ENCODE peak calls at places on chromosome 19, in ten cellular contexts. One of them, this sample, is unnamed.

GRCh38 chr19:1228161-1228560 is 9.6 kb downstream of the CBARP start:
- DNase-seq in T-helper 17 cell: no peak
- DNase-seq in GM03348: no peak
- DNase-seq in GM06990: no peak
- DNase-seq in stimulated activated CD8-positive, alpha-beta memory T cell treated with anti-CD3 and anti-CD28 coated beads, Interleukin-12 subunit alpha, Interleukin-12 subunit beta, amount 100 ng/mL, for 4 hours: no peak
- DNase-seq in NCI-H748 treated with DMSO at 0.1 percent for 48 hours: no peak
- DNase-seq in stimulated activated CD4-positive, alpha-beta T cell treated with anti-CD3 and anti-CD28 coated beads, Interleukin-4, amount 100 ng/mL, for 4 hours: no peak
- DNase-seq in ACHN: no peak
- DNase-seq in GM12891: no peak
- DNase-seq in A549: no peak
- DNase-seq in this sample: no peak

GRCh38 chr19:1312732-1313694 is 27.3 kb downstream of the EFNA2 start:
- DNase-seq in GM06990: peak
- DNase-seq in GM12891: no peak
- DNase-seq in NCI-H748 treated with DMSO at 0.1 percent for 48 hours: no peak
- DNase-seq in stimulated activated CD4-positive, alpha-beta T cell treated with anti-CD3 and anti-CD28 coated beads, Interleukin-4, amount 100 ng/mL, for 4 hours: no peak
- DNase-seq in A549: peak
- DNase-seq in T-helper 17 cell: no peak
- DNase-seq in ACHN: peak
- DNase-seq in stimulated activated CD8-positive, alpha-beta memory T cell treated with anti-CD3 and anti-CD28 coated beads, Interleukin-12 subunit alpha, Interleukin-12 subunit beta, amount 100 ng/mL, for 4 hours: no peak
- DNase-seq in GM03348: peak
- DNase-seq in this sample: no peak

GRCh38 chr19:19752760-19753403 is 20.0 kb upstream of the ZNF14 start:
- DNase-seq in GM06990: no peak
- DNase-seq in GM12891: no peak
- DNase-seq in ACHN: no peak
- DNase-seq in NCI-H748 treated with DMSO at 0.1 percent for 48 hours: no peak
- DNase-seq in GM03348: peak
- DNase-seq in A549: no peak
- DNase-seq in T-helper 17 cell: no peak
- DNase-seq in stimulated activated CD4-positive, alpha-beta T cell treated with anti-CD3 and anti-CD28 coated beads, Interleukin-4, amount 100 ng/mL, for 4 hours: no peak
- DNase-seq in stimulated activated CD8-positive, alpha-beta memory T cell treated with anti-CD3 and anti-CD28 coated beads, Interleukin-12 subunit alpha, Interleukin-12 subunit beta, amount 100 ng/mL, for 4 hours: no peak
- DNase-seq in this sample: no peak

GRCh38 chr19:35907377-35907745 is 734 bp downstream of the TYROBP start:
- DNase-seq in GM03348: no peak
- DNase-seq in ACHN: no peak
- DNase-seq in stimulated activated CD4-positive, alpha-beta T cell treated with anti-CD3 and anti-CD28 coated beads, Interleukin-4, amount 100 ng/mL, for 4 hours: no peak
- DNase-seq in GM06990: no peak
- DNase-seq in stimulated activated CD8-positive, alpha-beta memory T cell treated with anti-CD3 and anti-CD28 coated beads, Interleukin-12 subunit alpha, Interleukin-12 subunit beta, amount 100 ng/mL, for 4 hours: no peak
- DNase-seq in T-helper 17 cell: no peak
- DNase-seq in NCI-H748 treated with DMSO at 0.1 percent for 48 hours: no peak
- DNase-seq in A549: no peak
- DNase-seq in GM12891: no peak
- DNase-seq in this sample: no peak

GRCh38 chr19:2186071-2186846 is 22.5 kb downstream of the DOT1L start:
- DNase-seq in A549: no peak
- DNase-seq in GM12891: no peak
- DNase-seq in NCI-H748 treated with DMSO at 0.1 percent for 48 hours: no peak
- DNase-seq in GM03348: peak
- DNase-seq in T-helper 17 cell: no peak
- DNase-seq in ACHN: no peak
- DNase-seq in stimulated activated CD4-positive, alpha-beta T cell treated with anti-CD3 and anti-CD28 coated beads, Interleukin-4, amount 100 ng/mL, for 4 hours: no peak
- DNase-seq in stimulated activated CD8-positive, alpha-beta memory T cell treated with anti-CD3 and anti-CD28 coated beads, Interleukin-12 subunit alpha, Interleukin-12 subunit beta, amount 100 ng/mL, for 4 hours: no peak
- DNase-seq in GM06990: no peak
- DNase-seq in this sample: peak

GRCh38 chr19:43638214-43638990 is 1.2 kb downstream of the CADM4 start:
- DNase-seq in T-helper 17 cell: no peak
- DNase-seq in NCI-H748 treated with DMSO at 0.1 percent for 48 hours: no peak
- DNase-seq in ACHN: no peak
- DNase-seq in GM06990: no peak
- DNase-seq in GM12891: no peak
- DNase-seq in A549: no peak
- DNase-seq in stimulated activated CD8-positive, alpha-beta memory T cell treated with anti-CD3 and anti-CD28 coated beads, Interleukin-12 subunit alpha, Interleukin-12 subunit beta, amount 100 ng/mL, for 4 hours: no peak
- DNase-seq in GM03348: no peak
- DNase-seq in stimulated activated CD4-positive, alpha-beta T cell treated with anti-CD3 and anti-CD28 coated beads, Interleukin-4, amount 100 ng/mL, for 4 hours: no peak
- DNase-seq in this sample: no peak

GRCh38 chr19:4597975-4598671 is 38.6 kb upstream of the SEMA6B start:
- DNase-seq in stimulated activated CD8-positive, alpha-beta memory T cell treated with anti-CD3 and anti-CD28 coated beads, Interleukin-12 subunit alpha, Interleukin-12 subunit beta, amount 100 ng/mL, for 4 hours: no peak
- DNase-seq in T-helper 17 cell: no peak
- DNase-seq in A549: peak
- DNase-seq in GM03348: peak
- DNase-seq in stimulated activated CD4-positive, alpha-beta T cell treated with anti-CD3 and anti-CD28 coated beads, Interleukin-4, amount 100 ng/mL, for 4 hours: peak
- DNase-seq in NCI-H748 treated with DMSO at 0.1 percent for 48 hours: peak
- DNase-seq in GM12891: peak
- DNase-seq in GM06990: peak
- DNase-seq in ACHN: peak
- DNase-seq in this sample: no peak

GRCh38 chr19:48990400-48990799 is 2.7 kb downstream of the GYS1 start:
- DNase-seq in stimulated activated CD4-positive, alpha-beta T cell treated with anti-CD3 and anti-CD28 coated beads, Interleukin-4, amount 100 ng/mL, for 4 hours: no peak
- DNase-seq in A549: no peak
- DNase-seq in GM12891: no peak
- DNase-seq in T-helper 17 cell: no peak
- DNase-seq in ACHN: no peak
- DNase-seq in stimulated activated CD8-positive, alpha-beta memory T cell treated with anti-CD3 and anti-CD28 coated beads, Interleukin-12 subunit alpha, Interleukin-12 subunit beta, amount 100 ng/mL, for 4 hours: no peak
- DNase-seq in NCI-H748 treated with DMSO at 0.1 percent for 48 hours: no peak
- DNase-seq in GM06990: no peak
- DNase-seq in GM03348: no peak
- DNase-seq in this sample: no peak

GRCh38 chr19:18507727-18508440 is 14.0 kb downstream of the ELL start:
- DNase-seq in NCI-H748 treated with DMSO at 0.1 percent for 48 hours: no peak
- DNase-seq in stimulated activated CD8-positive, alpha-beta memory T cell treated with anti-CD3 and anti-CD28 coated beads, Interleukin-12 subunit alpha, Interleukin-12 subunit beta, amount 100 ng/mL, for 4 hours: no peak
- DNase-seq in T-helper 17 cell: no peak
- DNase-seq in GM03348: no peak
- DNase-seq in GM06990: no peak
- DNase-seq in A549: no peak
- DNase-seq in ACHN: no peak
- DNase-seq in GM12891: no peak
- DNase-seq in stimulated activated CD4-positive, alpha-beta T cell treated with anti-CD3 and anti-CD28 coated beads, Interleukin-4, amount 100 ng/mL, for 4 hours: no peak
- DNase-seq in this sample: no peak

GRCh38 chr19:3807574-3808354 is 21.6 kb upstream of the MATK start:
- DNase-seq in A549: no peak
- DNase-seq in NCI-H748 treated with DMSO at 0.1 percent for 48 hours: no peak
- DNase-seq in stimulated activated CD4-positive, alpha-beta T cell treated with anti-CD3 and anti-CD28 coated beads, Interleukin-4, amount 100 ng/mL, for 4 hours: no peak
- DNase-seq in GM03348: no peak
- DNase-seq in T-helper 17 cell: no peak
- DNase-seq in GM12891: no peak
- DNase-seq in ACHN: no peak
- DNase-seq in GM06990: no peak
- DNase-seq in stimulated activated CD8-positive, alpha-beta memory T cell treated with anti-CD3 and anti-CD28 coated beads, Interleukin-12 subunit alpha, Interleukin-12 subunit beta, amount 100 ng/mL, for 4 hours: no peak
- DNase-seq in this sample: no peak

GRCh38 chr19:10299545-10300458 is 9.8 kb downstream of the ZGLP1 start:
- DNase-seq in A549: no peak
- DNase-seq in GM03348: no peak
- DNase-seq in stimulated activated CD4-positive, alpha-beta T cell treated with anti-CD3 and anti-CD28 coated beads, Interleukin-4, amount 100 ng/mL, for 4 hours: no peak
- DNase-seq in GM12891: no peak
- DNase-seq in ACHN: no peak
- DNase-seq in T-helper 17 cell: no peak
- DNase-seq in GM06990: no peak
- DNase-seq in stimulated activated CD8-positive, alpha-beta memory T cell treated with anti-CD3 and anti-CD28 coated beads, Interleukin-12 subunit alpha, Interleukin-12 subunit beta, amount 100 ng/mL, for 4 hours: no peak
- DNase-seq in NCI-H748 treated with DMSO at 0.1 percent for 48 hours: no peak
- DNase-seq in this sample: no peak

GRCh38 chr19:31160346-31160926 is 188.8 kb downstream of the TSHZ3 start:
- DNase-seq in GM12891: no peak
- DNase-seq in NCI-H748 treated with DMSO at 0.1 percent for 48 hours: no peak
- DNase-seq in A549: no peak
- DNase-seq in stimulated activated CD8-positive, alpha-beta memory T cell treated with anti-CD3 and anti-CD28 coated beads, Interleukin-12 subunit alpha, Interleukin-12 subunit beta, amount 100 ng/mL, for 4 hours: no peak
- DNase-seq in stimulated activated CD4-positive, alpha-beta T cell treated with anti-CD3 and anti-CD28 coated beads, Interleukin-4, amount 100 ng/mL, for 4 hours: no peak
- DNase-seq in GM06990: no peak
- DNase-seq in ACHN: no peak
- DNase-seq in T-helper 17 cell: no peak
- DNase-seq in GM03348: peak
- DNase-seq in this sample: no peak

GRCh38 chr19:42421591-42422031 is 5.6 kb downstream of the LIPE start:
- DNase-seq in stimulated activated CD4-positive, alpha-beta T cell treated with anti-CD3 and anti-CD28 coated beads, Interleukin-4, amount 100 ng/mL, for 4 hours: no peak
- DNase-seq in A549: no peak
- DNase-seq in GM03348: no peak
- DNase-seq in NCI-H748 treated with DMSO at 0.1 percent for 48 hours: no peak
- DNase-seq in ACHN: no peak
- DNase-seq in GM06990: no peak
- DNase-seq in stimulated activated CD8-positive, alpha-beta memory T cell treated with anti-CD3 and anti-CD28 coated beads, Interleukin-12 subunit alpha, Interleukin-12 subunit beta, amount 100 ng/mL, for 4 hours: no peak
- DNase-seq in GM12891: no peak
- DNase-seq in T-helper 17 cell: no peak
- DNase-seq in this sample: no peak

GRCh38 chr19:34124828-34125227 is 47.5 kb upstream of the LSM14A start:
- DNase-seq in stimulated activated CD4-positive, alpha-beta T cell treated with anti-CD3 and anti-CD28 coated beads, Interleukin-4, amount 100 ng/mL, for 4 hours: no peak
- DNase-seq in GM03348: no peak
- DNase-seq in NCI-H748 treated with DMSO at 0.1 percent for 48 hours: no peak
- DNase-seq in ACHN: no peak
- DNase-seq in stimulated activated CD8-positive, alpha-beta memory T cell treated with anti-CD3 and anti-CD28 coated beads, Interleukin-12 subunit alpha, Interleukin-12 subunit beta, amount 100 ng/mL, for 4 hours: no peak
- DNase-seq in GM12891: no peak
- DNase-seq in A549: no peak
- DNase-seq in GM06990: no peak
- DNase-seq in T-helper 17 cell: no peak
- DNase-seq in this sample: no peak

GRCh38 chr19:39497850-39498261 is 891 bp upstream of the DLL3 start:
- DNase-seq in T-helper 17 cell: no peak
- DNase-seq in stimulated activated CD8-positive, alpha-beta memory T cell treated with anti-CD3 and anti-CD28 coated beads, Interleukin-12 subunit alpha, Interleukin-12 subunit beta, amount 100 ng/mL, for 4 hours: no peak
- DNase-seq in ACHN: peak
- DNase-seq in GM06990: peak
- DNase-seq in NCI-H748 treated with DMSO at 0.1 percent for 48 hours: peak
- DNase-seq in GM03348: peak
- DNase-seq in GM12891: no peak
- DNase-seq in stimulated activated CD4-positive, alpha-beta T cell treated with anti-CD3 and anti-CD28 coated beads, Interleukin-4, amount 100 ng/mL, for 4 hours: no peak
- DNase-seq in A549: no peak
- DNase-seq in this sample: no peak

GRCh38 chr19:5844456-5845433 is 5.2 kb upstream of the FUT6 start:
- DNase-seq in GM03348: no peak
- DNase-seq in stimulated activated CD8-positive, alpha-beta memory T cell treated with anti-CD3 and anti-CD28 coated beads, Interleukin-12 subunit alpha, Interleukin-12 subunit beta, amount 100 ng/mL, for 4 hours: no peak
- DNase-seq in GM12891: no peak
- DNase-seq in T-helper 17 cell: no peak
- DNase-seq in GM06990: no peak
- DNase-seq in ACHN: no peak
- DNase-seq in NCI-H748 treated with DMSO at 0.1 percent for 48 hours: no peak
- DNase-seq in stimulated activated CD4-positive, alpha-beta T cell treated with anti-CD3 and anti-CD28 coated beads, Interleukin-4, amount 100 ng/mL, for 4 hours: no peak
- DNase-seq in A549: no peak
- DNase-seq in this sample: no peak

GRCh38 chr19:17765069-17765618 is 13.9 kb downstream of the FCHO1 start:
- DNase-seq in stimulated activated CD8-positive, alpha-beta memory T cell treated with anti-CD3 and anti-CD28 coated beads, Interleukin-12 subunit alpha, Interleukin-12 subunit beta, amount 100 ng/mL, for 4 hours: no peak
- DNase-seq in A549: peak
- DNase-seq in GM06990: no peak
- DNase-seq in T-helper 17 cell: no peak
- DNase-seq in NCI-H748 treated with DMSO at 0.1 percent for 48 hours: no peak
- DNase-seq in GM12891: no peak
- DNase-seq in ACHN: no peak
- DNase-seq in stimulated activated CD4-positive, alpha-beta T cell treated with anti-CD3 and anti-CD28 coated beads, Interleukin-4, amount 100 ng/mL, for 4 hours: no peak
- DNase-seq in GM03348: no peak
- DNase-seq in this sample: no peak

GRCh38 chr19:35755550-35756371 is 1.1 kb downstream of the HSPB6 start:
- DNase-seq in stimulated activated CD8-positive, alpha-beta memory T cell treated with anti-CD3 and anti-CD28 coated beads, Interleukin-12 subunit alpha, Interleukin-12 subunit beta, amount 100 ng/mL, for 4 hours: peak
- DNase-seq in A549: no peak
- DNase-seq in GM03348: peak
- DNase-seq in ACHN: no peak
- DNase-seq in GM06990: no peak
- DNase-seq in T-helper 17 cell: peak
- DNase-seq in GM12891: no peak
- DNase-seq in stimulated activated CD4-positive, alpha-beta T cell treated with anti-CD3 and anti-CD28 coated beads, Interleukin-4, amount 100 ng/mL, for 4 hours: peak
- DNase-seq in NCI-H748 treated with DMSO at 0.1 percent for 48 hours: no peak
- DNase-seq in this sample: peak

GRCh38 chr19:17775991-17776803 is 18.7 kb upstream of the B3GNT3 start:
- DNase-seq in stimulated activated CD4-positive, alpha-beta T cell treated with anti-CD3 and anti-CD28 coated beads, Interleukin-4, amount 100 ng/mL, for 4 hours: no peak
- DNase-seq in stimulated activated CD8-positive, alpha-beta memory T cell treated with anti-CD3 and anti-CD28 coated beads, Interleukin-12 subunit alpha, Interleukin-12 subunit beta, amount 100 ng/mL, for 4 hours: no peak
- DNase-seq in A549: no peak
- DNase-seq in ACHN: no peak
- DNase-seq in GM06990: peak
- DNase-seq in GM12891: peak
- DNase-seq in NCI-H748 treated with DMSO at 0.1 percent for 48 hours: no peak
- DNase-seq in T-helper 17 cell: no peak
- DNase-seq in GM03348: peak
- DNase-seq in this sample: no peak

GRCh38 chr19:30313353-30313750 is 58.8 kb upstream of the ZNF536 start:
- DNase-seq in GM06990: no peak
- DNase-seq in A549: no peak
- DNase-seq in ACHN: no peak
- DNase-seq in GM03348: no peak
- DNase-seq in NCI-H748 treated with DMSO at 0.1 percent for 48 hours: no peak
- DNase-seq in GM12891: no peak
- DNase-seq in T-helper 17 cell: no peak
- DNase-seq in stimulated activated CD8-positive, alpha-beta memory T cell treated with anti-CD3 and anti-CD28 coated beads, Interleukin-12 subunit alpha, Interleukin-12 subunit beta, amount 100 ng/mL, for 4 hours: no peak
- DNase-seq in stimulated activated CD4-positive, alpha-beta T cell treated with anti-CD3 and anti-CD28 coated beads, Interleukin-4, amount 100 ng/mL, for 4 hours: no peak
- DNase-seq in this sample: no peak

GRCh38 chr19:47390533-47391488 is 28.5 kb downstream of the MEIS3 start:
- DNase-seq in T-helper 17 cell: no peak
- DNase-seq in A549: no peak
- DNase-seq in GM06990: no peak
- DNase-seq in stimulated activated CD4-positive, alpha-beta T cell treated with anti-CD3 and anti-CD28 coated beads, Interleukin-4, amount 100 ng/mL, for 4 hours: no peak
- DNase-seq in stimulated activated CD8-positive, alpha-beta memory T cell treated with anti-CD3 and anti-CD28 coated beads, Interleukin-12 subunit alpha, Interleukin-12 subunit beta, amount 100 ng/mL, for 4 hours: no peak
- DNase-seq in GM12891: no peak
- DNase-seq in GM03348: no peak
- DNase-seq in NCI-H748 treated with DMSO at 0.1 percent for 48 hours: no peak
- DNase-seq in ACHN: no peak
- DNase-seq in this sample: no peak

GRCh38 chr19:8576273-8576993 is 809 bp downstream of the MYO1F start:
- DNase-seq in GM03348: no peak
- DNase-seq in T-helper 17 cell: no peak
- DNase-seq in GM12891: no peak
- DNase-seq in GM06990: no peak
- DNase-seq in A549: no peak
- DNase-seq in NCI-H748 treated with DMSO at 0.1 percent for 48 hours: no peak
- DNase-seq in stimulated activated CD8-positive, alpha-beta memory T cell treated with anti-CD3 and anti-CD28 coated beads, Interleukin-12 subunit alpha, Interleukin-12 subunit beta, amount 100 ng/mL, for 4 hours: no peak
- DNase-seq in ACHN: no peak
- DNase-seq in stimulated activated CD4-positive, alpha-beta T cell treated with anti-CD3 and anti-CD28 coated beads, Interleukin-4, amount 100 ng/mL, for 4 hours: no peak
- DNase-seq in this sample: no peak

GRCh38 chr19:45146251-45146650 is 14.5 kb downstream of the NKPD1 start:
- DNase-seq in T-helper 17 cell: no peak
- DNase-seq in stimulated activated CD8-positive, alpha-beta memory T cell treated with anti-CD3 and anti-CD28 coated beads, Interleukin-12 subunit alpha, Interleukin-12 subunit beta, amount 100 ng/mL, for 4 hours: no peak
- DNase-seq in GM06990: no peak
- DNase-seq in A549: no peak
- DNase-seq in NCI-H748 treated with DMSO at 0.1 percent for 48 hours: no peak
- DNase-seq in GM03348: no peak
- DNase-seq in GM12891: no peak
- DNase-seq in stimulated activated CD4-positive, alpha-beta T cell treated with anti-CD3 and anti-CD28 coated beads, Interleukin-4, amount 100 ng/mL, for 4 hours: no peak
- DNase-seq in ACHN: no peak
- DNase-seq in this sample: no peak

GRCh38 chr19:14871619-14872230 is 14.2 kb downstream of the OR7A17 start:
- DNase-seq in A549: peak
- DNase-seq in stimulated activated CD4-positive, alpha-beta T cell treated with anti-CD3 and anti-CD28 coated beads, Interleukin-4, amount 100 ng/mL, for 4 hours: no peak
- DNase-seq in GM12891: no peak
- DNase-seq in ACHN: peak
- DNase-seq in GM06990: no peak
- DNase-seq in T-helper 17 cell: no peak
- DNase-seq in GM03348: peak
- DNase-seq in NCI-H748 treated with DMSO at 0.1 percent for 48 hours: no peak
- DNase-seq in stimulated activated CD8-positive, alpha-beta memory T cell treated with anti-CD3 and anti-CD28 coated beads, Interleukin-12 subunit alpha, Interleukin-12 subunit beta, amount 100 ng/mL, for 4 hours: no peak
- DNase-seq in this sample: no peak

GRCh38 chr19:7177926-7178325 is 108.4 kb downstream of the ZNF557 start:
- DNase-seq in A549: no peak
- DNase-seq in NCI-H748 treated with DMSO at 0.1 percent for 48 hours: no peak
- DNase-seq in stimulated activated CD4-positive, alpha-beta T cell treated with anti-CD3 and anti-CD28 coated beads, Interleukin-4, amount 100 ng/mL, for 4 hours: no peak
- DNase-seq in ACHN: no peak
- DNase-seq in stimulated activated CD8-positive, alpha-beta memory T cell treated with anti-CD3 and anti-CD28 coated beads, Interleukin-12 subunit alpha, Interleukin-12 subunit beta, amount 100 ng/mL, for 4 hours: no peak
- DNase-seq in GM03348: peak
- DNase-seq in GM06990: no peak
- DNase-seq in GM12891: no peak
- DNase-seq in T-helper 17 cell: no peak
- DNase-seq in this sample: no peak

GRCh38 chr19:54427586-54427985 is 12.3 kb downstream of the TTYH1 start:
- DNase-seq in GM12891: no peak
- DNase-seq in GM06990: no peak
- DNase-seq in A549: no peak
- DNase-seq in stimulated activated CD4-positive, alpha-beta T cell treated with anti-CD3 and anti-CD28 coated beads, Interleukin-4, amount 100 ng/mL, for 4 hours: no peak
- DNase-seq in ACHN: no peak
- DNase-seq in T-helper 17 cell: no peak
- DNase-seq in GM03348: no peak
- DNase-seq in stimulated activated CD8-positive, alpha-beta memory T cell treated with anti-CD3 and anti-CD28 coated beads, Interleukin-12 subunit alpha, Interleukin-12 subunit beta, amount 100 ng/mL, for 4 hours: no peak
- DNase-seq in NCI-H748 treated with DMSO at 0.1 percent for 48 hours: no peak
- DNase-seq in this sample: no peak

GRCh38 chr19:13883665-13884064 is 6.7 kb downstream of the NANOS3 start:
- DNase-seq in A549: no peak
- DNase-seq in GM06990: no peak
- DNase-seq in GM03348: no peak
- DNase-seq in stimulated activated CD8-positive, alpha-beta memory T cell treated with anti-CD3 and anti-CD28 coated beads, Interleukin-12 subunit alpha, Interleukin-12 subunit beta, amount 100 ng/mL, for 4 hours: no peak
- DNase-seq in stimulated activated CD4-positive, alpha-beta T cell treated with anti-CD3 and anti-CD28 coated beads, Interleukin-4, amount 100 ng/mL, for 4 hours: no peak
- DNase-seq in NCI-H748 treated with DMSO at 0.1 percent for 48 hours: no peak
- DNase-seq in GM12891: no peak
- DNase-seq in ACHN: no peak
- DNase-seq in T-helper 17 cell: no peak
- DNase-seq in this sample: no peak

GRCh38 chr19:10074153-10074552 is 12.0 kb upstream of the SHFL start:
- DNase-seq in ACHN: peak
- DNase-seq in GM12891: no peak
- DNase-seq in GM03348: no peak
- DNase-seq in A549: no peak
- DNase-seq in T-helper 17 cell: peak
- DNase-seq in GM06990: no peak
- DNase-seq in stimulated activated CD4-positive, alpha-beta T cell treated with anti-CD3 and anti-CD28 coated beads, Interleukin-4, amount 100 ng/mL, for 4 hours: peak
- DNase-seq in NCI-H748 treated with DMSO at 0.1 percent for 48 hours: no peak
- DNase-seq in stimulated activated CD8-positive, alpha-beta memory T cell treated with anti-CD3 and anti-CD28 coated beads, Interleukin-12 subunit alpha, Interleukin-12 subunit beta, amount 100 ng/mL, for 4 hours: no peak
- DNase-seq in this sample: no peak